ENCODE peak calls at places on chromosomes 13 and 19, in eight cellular contexts. P is activated CD4-positive, alpha-beta T cell treated with anti-CD3 and anti-CD28 coated beads, Interleukin-2, amount 50 U/mL, for 1 hour; E is fibroblast of the conjunctiva; Y is ascending aorta; M is stimulated activated CD4-positive, alpha-beta T cell treated with anti-CD3 and anti-CD28 coated beads, Interleukin-1b, Interleukin-23, amount 100 ng/mL, for 24 hours; B is NCI-H146; L is H54; K is lower lobe of right lung. R is an unnamed sample.

GRCh38 chr13:69547780-69548179 is 559.8 kb upstream of the ATXN8OS start:
- DNase-seq in B (no peak), M (no peak), K (no peak), Y (no peak), L (no peak), P (no peak), E (no peak), R (no peak)

GRCh38 chr19:12773571-12773970 is 1.8 kb downstream of the HOOK2 start:
- DNase-seq in B (no peak), P (no peak), K (no peak), E (no peak), L (no peak), M (no peak), Y (peak), R (no peak)

GRCh38 chr19:53980553-53981407 is 10.7 kb upstream of the CACNG6 start:
- DNase-seq in M (no peak), L (peak), P (no peak), K (no peak), E (peak), B (no peak), Y (no peak), R (no peak)

GRCh38 chr13:44268965-44269364 is 104.7 kb upstream of the SERP2 start:
- DNase-seq in Y (no peak), L (no peak), E (no peak), P (no peak), M (no peak), B (no peak), K (no peak), R (no peak)

GRCh38 chr19:35154535-35155406 is at the start of gene FXYD5:
- DNase-seq in M (peak), P (peak), L (peak), B (peak), Y (peak), E (peak), K (peak), R (peak)

GRCh38 chr19:44585371-44586141 is 27.8 kb upstream of the IGSF23 start:
- DNase-seq in P (no peak), Y (no peak), K (no peak), B (peak), L (no peak), E (no peak), M (no peak), R (no peak)

GRCh38 chr13:48504606-48505369 is 28.1 kb downstream of the RCBTB2 start:
- DNase-seq in K (no peak), B (no peak), E (no peak), L (no peak), Y (no peak), M (no peak), P (no peak), R (no peak)

GRCh38 chr19:33292595-33293254 is 9.6 kb downstream of the CEBPA start:
- DNase-seq in L (peak), B (no peak), K (peak), P (no peak), E (no peak), Y (no peak), M (no peak), R (no peak)

GRCh38 chr19:48244289-48244688 is 11.4 kb downstream of the CARD8 start:
- DNase-seq in B (no peak), L (no peak), P (peak), M (no peak), Y (no peak), E (no peak), K (no peak), R (no peak)

GRCh38 chr13:80224468-80224867 is 116.5 kb downstream of the SPRY2 start:
- DNase-seq in M (no peak), Y (no peak), L (no peak), B (no peak), E (no peak), P (no peak), K (no peak), R (no peak)

GRCh38 chr19:46056536-46056935 is 15.7 kb upstream of the IGFL4 start:
- DNase-seq in E (no peak), Y (no peak), L (no peak), K (no peak), M (no peak), P (no peak), B (peak), R (no peak)

GRCh38 chr13:24745516-24745860 is 18.5 kb upstream of the RNF17 start:
- DNase-seq in M (no peak), K (no peak), Y (no peak), L (no peak), P (no peak), B (no peak), E (no peak), R (no peak)

GRCh38 chr13:50587122-50587521 is 256.4 kb downstream of the DLEU7 start:
- DNase-seq in M (no peak), L (no peak), Y (no peak), E (no peak), B (no peak), K (no peak), P (no peak), R (no peak)

GRCh38 chr13:97125051-97125809 is 96.9 kb upstream of the MBNL2 start:
- DNase-seq in P (no peak), L (no peak), Y (no peak), K (no peak), E (peak), M (no peak), B (no peak), R (no peak)

GRCh38 chr13:113763961-113764792 is 5.2 kb downstream of the TMEM255B start:
- DNase-seq in P (no peak), B (no peak), E (no peak), K (no peak), M (no peak), Y (no peak), L (no peak), R (no peak)

GRCh38 chr13:113900646-113901045 is 36.8 kb upstream of the GAS6 start:
- DNase-seq in P (no peak), M (no peak), L (no peak), E (no peak), K (no peak), B (no peak), Y (no peak), R (no peak)

GRCh38 chr19:46571495-46571894 is 29.6 kb upstream of the CALM3 start:
- DNase-seq in K (no peak), E (no peak), M (no peak), Y (no peak), L (peak), P (no peak), B (peak), R (no peak)

GRCh38 chr13:110882228-110882627 is 32.6 kb downstream of the ANKRD10 start:
- DNase-seq in K (no peak), P (no peak), Y (no peak), M (no peak), L (no peak), E (no peak), B (no peak), R (no peak)

GRCh38 chr19:41657157-41657556 is 30.3 kb upstream of the CEACAM4 start:
- DNase-seq in K (no peak), M (no peak), Y (no peak), E (no peak), B (no peak), L (no peak), P (no peak), R (no peak)

GRCh38 chr13:53197424-53197823 is 168.8 kb downstream of the OLFM4 start:
- DNase-seq in M (no peak), L (no peak), Y (no peak), P (no peak), E (no peak), K (no peak), B (peak), R (no peak)

GRCh38 chr19:45919678-45920077 is 5.1 kb upstream of the NANOS2 start:
- DNase-seq in P (no peak), K (no peak), L (no peak), B (no peak), M (no peak), E (no peak), Y (no peak), R (no peak)

GRCh38 chr13:46603165-46603603 is 50.2 kb downstream of the LRCH1 start:
- DNase-seq in M (no peak), B (no peak), K (no peak), L (no peak), Y (no peak), P (no peak), E (no peak), R (no peak)

GRCh38 chr19:53485046-53486004 is 17.8 kb downstream of the ZNF813 start:
- DNase-seq in Y (no peak), L (no peak), E (no peak), M (no peak), P (no peak), B (no peak), K (no peak), R (no peak)

GRCh38 chr13:51861728-51862300 is at the start of gene CCDC70:
- DNase-seq in Y (no peak), L (peak), M (no peak), K (no peak), P (no peak), B (no peak), E (no peak), R (no peak)

GRCh38 chr19:45200614-45201013 is 22.0 kb downstream of the BLOC1S3 start:
- DNase-seq in L (no peak), E (peak), B (peak), P (no peak), M (no peak), Y (no peak), K (no peak), R (no peak)

GRCh38 chr13:25068810-25069209 is 27.1 kb upstream of the PABPC3 start:
- DNase-seq in L (no peak), M (no peak), P (no peak), K (no peak), Y (no peak), E (no peak), B (no peak), R (no peak)

R was measured in naive thymus-derived CD4-positive, alpha-beta T cell.